ENCODE peak calls at places on chromosome 17, in nine cellular contexts. V, U, J, D, P, T, Q, E and O are unnamed samples.

GRCh38 chr17:9244066-9245052 is 223.0 kb downstream of the NTN1 start:
- DNase-seq in V (no peak), U (peak; percentile 73), J (no peak), D (no peak), P (no peak), T (peak; percentile 36), Q (no peak), E (no peak), O (no peak)

GRCh38 chr17:49992191-49992932 is 2.7 kb downstream of the DLX3 start:
- DNase-seq in V (no peak), U (no peak), J (no peak), D (no peak), P (peak; percentile 57), T (no peak), Q (no peak), E (no peak), O (no peak)

GRCh38 chr17:21676281-21677111 is 15.8 kb upstream of the KCNJ18 start:
- DNase-seq in V (no peak), U (no peak), J (no peak), D (no peak), P (peak; percentile 72), T (no peak), Q (no peak), E (no peak), O (no peak)

GRCh38 chr17:49565948-49566491 is 9.7 kb upstream of the NXPH3 start:
- DNase-seq in V (no peak), U (no peak), J (no peak), D (peak; percentile 64), P (peak; percentile 76), T (peak; percentile 69), Q (peak; percentile 76), E (no peak), O (peak; percentile 89)

GRCh38 chr17:39757176-39757662 is 19.5 kb downstream of the GRB7 start:
- DNase-seq in V (no peak), U (no peak), J (no peak), D (no peak), P (no peak), T (no peak), Q (no peak), E (no peak), O (no peak)

GRCh38 chr17:64491995-64492394 is 4.9 kb downstream of the POLG2 start:
- DNase-seq in V (no peak), U (peak; percentile 40), J (no peak), D (no peak), P (no peak), T (no peak), Q (no peak), E (no peak), O (no peak)

GRCh38 chr17:82503728-82504308 is 15.7 kb upstream of the FOXK2 start:
- DNase-seq in V (no peak), U (no peak), J (no peak), D (no peak), P (no peak), T (no peak), Q (no peak), E (no peak), O (no peak)

GRCh38 chr17:48616719-48617514 is 1.8 kb upstream of the HOXB8 start:
- DNase-seq in V (no peak), U (no peak), J (no peak), D (no peak), P (no peak), T (no peak), Q (no peak), E (no peak), O (no peak)